ENCODE peak calls at places on chromosomes 12 and 14, in five cellular contexts. One of them, this sample, is unnamed.

GRCh38 chr14:28571636-28572035 is 195.0 kb upstream of the FOXG1 start:
- DNase-seq in neuronal stem cell: no peak
- DNase-seq in ovary: no peak
- DNase-seq in MM.1S: no peak
- DNase-seq in heart right ventricle: no peak
- DNase-seq in this sample: no peak

GRCh38 chr12:31588976-31589375 is 2.0 kb downstream of the DENND5B start:
- DNase-seq in neuronal stem cell: no peak
- DNase-seq in ovary: no peak
- DNase-seq in MM.1S: no peak
- DNase-seq in heart right ventricle: no peak
- DNase-seq in this sample: no peak

GRCh38 chr12:50059440-50060119 is 2.2 kb downstream of the ASIC1 start:
- DNase-seq in neuronal stem cell: no peak
- DNase-seq in ovary: no peak
- DNase-seq in MM.1S: no peak
- DNase-seq in heart right ventricle: no peak
- DNase-seq in this sample: no peak

GRCh38 chr14:68685419-68686211 is 107.3 kb downstream of the ZFP36L1 start:
- DNase-seq in neuronal stem cell: no peak
- DNase-seq in ovary: no peak
- DNase-seq in MM.1S: peak
- DNase-seq in heart right ventricle: no peak
- DNase-seq in this sample: no peak

GRCh38 chr14:55356913-55357312 is 54.7 kb downstream of the ATG14 start:
- DNase-seq in neuronal stem cell: no peak
- DNase-seq in ovary: no peak
- DNase-seq in MM.1S: no peak
- DNase-seq in heart right ventricle: no peak
- DNase-seq in this sample: no peak

GRCh38 chr12:30624009-30624408 is 71.7 kb downstream of the IPO8 start:
- DNase-seq in neuronal stem cell: no peak
- DNase-seq in ovary: no peak
- DNase-seq in MM.1S: no peak
- DNase-seq in heart right ventricle: no peak
- DNase-seq in this sample: no peak

GRCh38 chr12:65655074-65655493 is 169.2 kb upstream of the HMGA2 start:
- DNase-seq in neuronal stem cell: no peak
- DNase-seq in ovary: no peak
- DNase-seq in MM.1S: no peak
- DNase-seq in heart right ventricle: no peak
- DNase-seq in this sample: no peak

GRCh38 chr14:104395276-104395675 is 184.3 kb upstream of the C14orf180 start:
- DNase-seq in neuronal stem cell: no peak
- DNase-seq in ovary: no peak
- DNase-seq in MM.1S: no peak
- DNase-seq in heart right ventricle: no peak
- DNase-seq in this sample: no peak

GRCh38 chr14:99101826-99102461 is 170.1 kb downstream of the BCL11B start:
- DNase-seq in neuronal stem cell: peak
- DNase-seq in ovary: no peak
- DNase-seq in MM.1S: no peak
- DNase-seq in heart right ventricle: no peak
- DNase-seq in this sample: no peak

GRCh38 chr12:57889541-57889989 is 43.0 kb upstream of the CTDSP2 start:
- DNase-seq in neuronal stem cell: no peak
- DNase-seq in ovary: peak
- DNase-seq in MM.1S: no peak
- DNase-seq in heart right ventricle: peak
- DNase-seq in this sample: no peak

GRCh38 chr12:121812320-121812871 is 8.6 kb downstream of the SETD1B start:
- DNase-seq in neuronal stem cell: peak
- DNase-seq in ovary: peak
- DNase-seq in MM.1S: no peak
- DNase-seq in heart right ventricle: peak
- DNase-seq in this sample: peak

GRCh38 chr12:28063355-28063885 is 90.9 kb upstream of the PTHLH start:
- DNase-seq in neuronal stem cell: no peak
- DNase-seq in ovary: no peak
- DNase-seq in MM.1S: no peak
- DNase-seq in heart right ventricle: no peak
- DNase-seq in this sample: no peak

GRCh38 chr12:96104566-96104965 is 69.2 kb upstream of the LTA4H start:
- DNase-seq in neuronal stem cell: no peak
- DNase-seq in ovary: no peak
- DNase-seq in MM.1S: no peak
- DNase-seq in heart right ventricle: no peak
- DNase-seq in this sample: no peak

GRCh38 chr12:14514154-14514842 is 53.4 kb downstream of the PLBD1 start:
- DNase-seq in neuronal stem cell: no peak
- DNase-seq in ovary: no peak
- DNase-seq in MM.1S: no peak
- DNase-seq in heart right ventricle: no peak
- DNase-seq in this sample: peak

GRCh38 chr14:104741803-104742251 is 11.1 kb upstream of the SIVA1 start:
- DNase-seq in neuronal stem cell: no peak
- DNase-seq in ovary: no peak
- DNase-seq in MM.1S: no peak
- DNase-seq in heart right ventricle: no peak
- DNase-seq in this sample: no peak

GRCh38 chr12:92502417-92503028 is 200.3 kb upstream of the PLEKHG7 start:
- DNase-seq in neuronal stem cell: no peak
- DNase-seq in ovary: peak
- DNase-seq in MM.1S: peak
- DNase-seq in heart right ventricle: no peak
- DNase-seq in this sample: no peak

GRCh38 chr12:12926571-12927071 is 25.3 kb downstream of the GPRC5D start:
- DNase-seq in neuronal stem cell: no peak
- DNase-seq in ovary: no peak
- DNase-seq in MM.1S: no peak
- DNase-seq in heart right ventricle: no peak
- DNase-seq in this sample: no peak

GRCh38 chr14:34355584-34356266 is 106.3 kb downstream of the SPTSSA start:
- DNase-seq in neuronal stem cell: no peak
- DNase-seq in ovary: no peak
- DNase-seq in MM.1S: no peak
- DNase-seq in heart right ventricle: no peak
- DNase-seq in this sample: no peak

GRCh38 chr14:22113401-22113800 is 439.8 kb upstream of the OR4E1 start:
- DNase-seq in neuronal stem cell: no peak
- DNase-seq in ovary: no peak
- DNase-seq in MM.1S: no peak
- DNase-seq in heart right ventricle: no peak
- DNase-seq in this sample: no peak

GRCh38 chr14:73973497-73973896 is 23.4 kb downstream of the COQ6 start:
- DNase-seq in neuronal stem cell: no peak
- DNase-seq in ovary: no peak
- DNase-seq in MM.1S: no peak
- DNase-seq in heart right ventricle: no peak
- DNase-seq in this sample: no peak

GRCh38 chr12:50505386-50505827 is 622 bp downstream of the DIP2B start:
- DNase-seq in neuronal stem cell: peak
- DNase-seq in ovary: peak
- DNase-seq in MM.1S: peak
- DNase-seq in heart right ventricle: peak
- DNase-seq in this sample: peak

GRCh38 chr14:95623195-95623594 is 63.0 kb upstream of the TCL1B start:
- DNase-seq in neuronal stem cell: no peak
- DNase-seq in ovary: peak
- DNase-seq in MM.1S: no peak
- DNase-seq in heart right ventricle: no peak
- DNase-seq in this sample: no peak

GRCh38 chr12:57672801-57673200 is 21.1 kb upstream of the OS9 start:
- DNase-seq in neuronal stem cell: no peak
- DNase-seq in ovary: no peak
- DNase-seq in MM.1S: no peak
- DNase-seq in heart right ventricle: no peak
- DNase-seq in this sample: no peak

GRCh38 chr12:104443008-104443407 is 13.7 kb upstream of the CHST11 start:
- DNase-seq in neuronal stem cell: no peak
- DNase-seq in ovary: no peak
- DNase-seq in MM.1S: no peak
- DNase-seq in heart right ventricle: no peak
- DNase-seq in this sample: no peak

GRCh38 chr14:101604935-101605767 is 43.9 kb downstream of the DIO3 start:
- DNase-seq in neuronal stem cell: no peak
- DNase-seq in ovary: no peak
- DNase-seq in MM.1S: no peak
- DNase-seq in heart right ventricle: no peak
- DNase-seq in this sample: no peak

DNA sequence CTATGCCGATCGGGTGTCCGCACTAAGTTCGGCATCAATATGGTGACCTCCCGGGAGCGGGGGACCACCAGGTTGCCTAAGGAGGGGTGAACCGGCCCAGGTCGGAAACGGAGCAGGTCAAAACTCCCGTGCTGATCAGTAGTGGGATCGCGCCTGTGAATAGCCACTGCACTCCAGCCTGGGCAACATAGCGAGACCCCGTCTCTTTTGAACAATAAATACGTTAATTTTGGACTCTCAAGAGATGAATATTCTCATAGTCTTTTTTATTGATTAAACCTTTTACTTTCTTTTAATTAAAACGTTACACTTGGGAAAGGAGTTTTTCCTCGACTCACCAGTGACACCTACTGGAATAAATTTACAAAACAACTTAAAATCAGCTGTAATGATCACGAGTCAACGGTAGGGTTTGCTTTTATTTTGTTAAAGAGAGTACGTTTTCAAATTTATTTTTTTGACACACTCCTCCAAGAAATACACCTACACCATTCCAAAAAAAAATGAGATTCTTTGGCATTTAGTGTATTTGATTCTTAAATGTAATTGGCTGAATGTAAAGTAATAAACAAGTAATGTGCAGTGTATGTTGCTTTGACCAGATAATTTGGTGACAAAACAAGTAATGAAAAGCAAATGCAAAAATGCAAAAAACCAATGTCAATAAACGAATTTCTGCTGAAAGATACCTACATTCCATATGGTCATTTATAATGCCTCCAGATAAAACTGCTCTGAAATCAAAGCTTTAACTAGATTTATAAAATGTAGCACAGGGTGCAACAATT is 687 bp upstream of the RPS29 start:
- DNase-seq in neuronal stem cell: peak
- DNase-seq in ovary: peak
- DNase-seq in MM.1S: peak
- DNase-seq in heart right ventricle: peak
- DNase-seq in this sample: no peak
- H3K4me3 ChIP-seq in neuronal stem cell: no peak
- H3K4me3 ChIP-seq in ovary: peak
- H3K4me3 ChIP-seq in MM.1S: peak
- H3K4me3 ChIP-seq in heart right ventricle: no peak
- H3K4me3 ChIP-seq in this sample: peak

DNA sequence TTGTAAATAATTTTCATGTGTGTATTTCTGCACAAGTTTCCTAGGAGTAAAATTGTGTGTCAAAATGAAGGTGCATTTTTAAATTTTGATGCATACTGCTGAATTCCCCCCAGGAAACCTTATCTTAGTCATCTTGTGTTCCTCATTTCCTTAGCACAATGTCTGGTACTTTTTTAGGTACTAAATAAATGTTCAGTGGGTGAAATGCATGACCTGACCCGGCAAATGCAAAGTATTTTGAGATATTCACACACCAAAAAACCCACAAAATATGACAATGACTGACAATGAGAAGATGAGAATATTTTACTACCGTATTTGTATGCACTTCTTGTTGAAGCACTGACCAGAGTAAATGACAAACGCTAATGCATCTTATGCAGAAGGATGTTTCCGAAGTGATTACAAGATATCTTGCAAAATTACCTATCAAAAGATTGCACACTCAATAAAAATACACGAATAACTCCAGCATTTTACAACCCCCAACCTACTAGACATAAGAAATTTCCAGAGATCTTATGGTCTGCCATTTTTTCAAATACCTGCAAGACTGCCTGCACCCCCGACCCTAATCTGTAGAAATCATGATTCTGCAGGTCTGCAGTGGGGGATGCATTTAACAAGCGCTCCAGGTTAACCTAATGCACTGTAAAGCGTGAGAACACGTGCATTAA is 895 bp upstream of the PRKAB1 start:
- DNase-seq in neuronal stem cell: no peak
- DNase-seq in ovary: no peak
- DNase-seq in MM.1S: no peak
- DNase-seq in heart right ventricle: no peak
- DNase-seq in this sample: no peak
- H3K4me3 ChIP-seq in neuronal stem cell: no peak
- H3K4me3 ChIP-seq in ovary: peak
- H3K4me3 ChIP-seq in MM.1S: peak
- H3K4me3 ChIP-seq in heart right ventricle: peak
- H3K4me3 ChIP-seq in this sample: peak

GRCh38 chr12:53105256-53105655 is 2.0 kb downstream of the SOAT2 start:
- DNase-seq in neuronal stem cell: no peak
- DNase-seq in ovary: no peak
- DNase-seq in MM.1S: no peak
- DNase-seq in heart right ventricle: no peak
- DNase-seq in this sample: no peak

GRCh38 chr12:53101931-53102781 is 1.1 kb upstream of the SOAT2 start:
- DNase-seq in neuronal stem cell: no peak
- DNase-seq in ovary: no peak
- DNase-seq in MM.1S: peak
- DNase-seq in heart right ventricle: no peak
- DNase-seq in this sample: no peak

GRCh38 chr12:53105712-53106439 is 2.6 kb downstream of the SOAT2 start:
- DNase-seq in neuronal stem cell: no peak
- DNase-seq in ovary: no peak
- DNase-seq in MM.1S: no peak
- DNase-seq in heart right ventricle: no peak
- DNase-seq in this sample: no peak

GRCh38 chr12:53102883-53103807 is at the start of gene SOAT2:
- DNase-seq in neuronal stem cell: no peak
- DNase-seq in ovary: no peak
- DNase-seq in MM.1S: peak
- DNase-seq in heart right ventricle: no peak
- DNase-seq in this sample: no peak

GRCh38 chr12:53103860-53104305 is 597 bp downstream of the SOAT2 start:
- DNase-seq in neuronal stem cell: no peak
- DNase-seq in ovary: no peak
- DNase-seq in MM.1S: peak
- DNase-seq in heart right ventricle: no peak
- DNase-seq in this sample: no peak
- H3K4me3 ChIP-seq in neuronal stem cell: no peak
- H3K4me3 ChIP-seq in ovary: no peak
- H3K4me3 ChIP-seq in MM.1S: no peak
- H3K4me3 ChIP-seq in heart right ventricle: no peak
- H3K4me3 ChIP-seq in this sample: no peak

DNA sequence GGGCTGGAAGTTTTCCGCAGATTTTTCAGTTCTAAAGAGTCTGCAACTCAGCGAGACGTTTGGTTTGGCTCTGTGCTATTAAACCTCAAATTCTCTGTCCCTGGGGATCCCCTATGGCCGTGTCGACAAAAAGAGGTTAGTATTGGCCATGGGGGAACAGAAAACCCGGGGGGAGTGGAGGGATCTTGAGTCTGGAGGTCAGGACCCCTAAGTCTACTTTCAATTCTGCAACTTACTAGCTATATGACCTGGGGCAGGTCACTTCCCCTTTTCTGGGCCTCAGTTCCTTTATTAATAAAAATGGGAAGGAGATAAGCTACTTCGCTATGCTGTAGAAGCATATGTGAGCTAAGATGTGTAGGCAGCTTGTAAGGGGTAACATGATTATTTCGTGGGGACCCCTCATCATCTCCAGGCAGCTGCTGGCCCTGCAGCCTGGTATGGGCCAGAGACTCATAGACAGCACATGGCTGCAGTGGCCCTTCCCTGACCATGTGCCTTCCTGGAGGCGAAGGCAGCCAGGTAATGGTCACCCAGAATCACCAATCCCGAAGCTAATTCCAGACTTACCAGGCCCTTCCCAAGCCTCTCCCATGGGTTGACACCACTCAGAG is 8.6 kb downstream of the ASB2 start:
- DNase-seq in neuronal stem cell: no peak
- DNase-seq in ovary: no peak
- DNase-seq in MM.1S: no peak
- DNase-seq in heart right ventricle: no peak
- DNase-seq in this sample: no peak
- H3K4me3 ChIP-seq in neuronal stem cell: no peak
- H3K4me3 ChIP-seq in ovary: no peak
- H3K4me3 ChIP-seq in MM.1S: no peak
- H3K4me3 ChIP-seq in heart right ventricle: no peak
- H3K4me3 ChIP-seq in this sample: no peak

This sample was measured in prostate gland.